ENCODE peak calls at places on chromosomes 2 and 18, in ten cellular contexts. P is K562, O is Panc1, A is suprapubic skin, S is sigmoid colon, M is stomach, I is transverse colon, L is GM23338, W is HCT116, V is prostate gland. N is an unnamed sample.

GRCh38 chr2:68742638-68743037 is 8.0 kb downstream of the ARHGAP25 start:
- DNase-seq in P (no peak), O (no peak), A (no peak), S (peak), M (no peak), I (no peak), L (no peak), W (no peak), V (no peak), N (no peak)

GRCh38 chr2:163314712-163315111 is 421.1 kb downstream of the FIGN start:
- DNase-seq in P (no peak), O (no peak), A (no peak), S (no peak), M (no peak), I (no peak), L (no peak), W (no peak), V (no peak), N (no peak)

GRCh38 chr2:45707034-45707433 is 55.6 kb downstream of the PRKCE start:
- DNase-seq in P (no peak), O (no peak), A (no peak), S (no peak), M (no peak), I (no peak), L (no peak), W (no peak), V (no peak), N (no peak)

GRCh38 chr2:190637331-190637734 is 11.6 kb upstream of the NAB1 start:
- DNase-seq in P (no peak), O (no peak), A (no peak), S (no peak), M (no peak), I (no peak), L (no peak), W (no peak), V (no peak), N (no peak)

GRCh38 chr18:24176727-24177416 is 38.0 kb downstream of the CABYR start:
- DNase-seq in P (peak), O (no peak), A (no peak), S (peak), M (peak), I (peak), L (peak), W (peak), V (peak), N (peak)

GRCh38 chr2:103155308-103155707 is 393.5 kb downstream of the TMEM182 start:
- DNase-seq in P (no peak), O (no peak), A (no peak), S (no peak), M (no peak), I (no peak), L (no peak), W (no peak), V (no peak), N (no peak)

GRCh38 chr2:112942654-112943002 is 31.7 kb downstream of the IL37 start:
- DNase-seq in P (no peak), O (no peak), A (no peak), S (no peak), M (no peak), I (no peak), L (no peak), W (no peak), V (no peak), N (no peak)

GRCh38 chr2:54088191-54088634 is 27.2 kb upstream of the ACYP2 start:
- DNase-seq in P (peak), O (no peak), A (no peak), S (no peak), M (no peak), I (no peak), L (no peak), W (no peak), V (no peak), N (no peak)

GRCh38 chr2:121266543-121267106 is 18.4 kb downstream of the TFCP2L1 start:
- DNase-seq in P (no peak), O (no peak), A (no peak), S (no peak), M (no peak), I (no peak), L (no peak), W (no peak), V (no peak), N (no peak)

GRCh38 chr2:54942373-54942772 is 107.9 kb downstream of the RTN4 start:
- DNase-seq in P (no peak), O (no peak), A (peak), S (no peak), M (no peak), I (no peak), L (no peak), W (no peak), V (no peak), N (no peak)

GRCh38 chr2:239220976-239221375 is 179.8 kb downstream of the HDAC4 start:
- DNase-seq in P (no peak), O (no peak), A (no peak), S (peak), M (peak), I (no peak), L (no peak), W (no peak), V (no peak), N (no peak)

GRCh38 chr18:59139615-59140286 is at the start of gene SEC11C:
- DNase-seq in P (peak), O (peak), A (peak), S (peak), M (peak), I (peak), L (peak), W (peak), V (peak), N (peak)

GRCh38 chr18:59141294-59142068 is 1.8 kb downstream of the SEC11C start:
- DNase-seq in P (no peak), O (no peak), A (no peak), S (no peak), M (no peak), I (no peak), L (no peak), W (no peak), V (peak), N (no peak)

GRCh38 chr18:59140287-59140885 is 702 bp downstream of the SEC11C start:
- DNase-seq in P (peak), O (no peak), A (no peak), S (peak), M (peak), I (peak), L (peak), W (no peak), V (peak), N (no peak)

GRCh38 chr18:59142274-59142673 is 2.6 kb downstream of the SEC11C start:
- DNase-seq in P (no peak), O (no peak), A (no peak), S (no peak), M (no peak), I (no peak), L (no peak), W (no peak), V (no peak), N (no peak)

DNA sequence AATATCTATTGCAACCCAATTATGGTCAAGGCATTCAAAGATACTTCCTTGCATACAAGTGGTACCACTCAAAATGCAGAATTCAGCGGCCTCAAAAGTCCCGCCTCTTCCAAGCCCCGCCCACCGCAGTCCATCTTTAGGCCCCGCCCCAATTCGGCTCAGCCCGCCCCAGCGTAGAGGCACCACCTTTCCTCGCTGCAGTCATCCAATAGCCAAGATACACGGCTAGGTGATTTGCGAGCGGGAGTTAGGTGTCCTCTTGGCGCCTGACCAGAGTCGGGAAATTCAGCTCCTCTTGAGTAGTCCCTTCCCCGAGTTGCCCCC is 431 bp upstream of the SEC11C start:
- DNase-seq in P (peak), O (no peak), A (peak), S (peak), M (peak), I (peak), L (peak), W (peak), V (peak), N (peak)
- TF ChIP-seq POLR2AphosphoS5 in P (no peak), O (no peak), A (no peak), S (no peak), M (no peak), I (no peak), L (peak), W (no peak), V (no peak), N (peak)

GRCh38 chr2:233355916-233356315 is 1.6 kb downstream of the DGKD start:
- DNase-seq in P (no peak), O (no peak), A (no peak), S (no peak), M (no peak), I (peak), L (no peak), W (no peak), V (no peak), N (no peak)

GRCh38 chr2:233359823-233360222 is 5.5 kb downstream of the DGKD start:
- DNase-seq in P (no peak), O (no peak), A (no peak), S (no peak), M (no peak), I (peak), L (no peak), W (no peak), V (no peak), N (no peak)

GRCh38 chr2:233356546-233357308 is 2.4 kb downstream of the DGKD start:
- DNase-seq in P (no peak), O (no peak), A (no peak), S (no peak), M (no peak), I (peak), L (no peak), W (no peak), V (no peak), N (no peak)

GRCh38 chr2:233358864-233359386 is 4.6 kb downstream of the DGKD start:
- DNase-seq in P (no peak), O (no peak), A (no peak), S (no peak), M (no peak), I (peak), L (no peak), W (no peak), V (no peak), N (no peak)

GRCh38 chr2:233358335-233358734 is 4.0 kb downstream of the DGKD start:
- DNase-seq in P (no peak), O (no peak), A (no peak), S (no peak), M (no peak), I (no peak), L (no peak), W (no peak), V (no peak), N (no peak)
- H3K4me3 ChIP-seq in P (no peak), O (no peak), A (no peak), S (no peak), M (no peak), I (no peak), L (no peak), W (no peak), V (no peak), N (peak)

GRCh38 chr2:33528551-33528950 is 52.1 kb downstream of the RASGRP3 start:
- DNase-seq in P (no peak), O (no peak), A (no peak), S (no peak), M (no peak), I (no peak), L (no peak), W (no peak), V (no peak), N (no peak)

GRCh38 chr2:33531345-33532059 is 55.1 kb downstream of the RASGRP3 start:
- DNase-seq in P (no peak), O (no peak), A (no peak), S (no peak), M (no peak), I (no peak), L (no peak), W (no peak), V (no peak), N (no peak)

GRCh38 chr2:33532146-33532545 is 55.7 kb downstream of the RASGRP3 start:
- DNase-seq in P (no peak), O (no peak), A (no peak), S (no peak), M (no peak), I (no peak), L (no peak), W (no peak), V (no peak), N (no peak)

GRCh38 chr2:33530614-33531344 is 54.3 kb downstream of the RASGRP3 start:
- DNase-seq in P (no peak), O (no peak), A (no peak), S (no peak), M (no peak), I (no peak), L (no peak), W (no peak), V (no peak), N (no peak)

GRCh38 chr2:33529771-33530481 is 53.5 kb downstream of the RASGRP3 start:
- DNase-seq in P (peak), O (no peak), A (no peak), S (no peak), M (no peak), I (no peak), L (peak), W (no peak), V (no peak), N (no peak)
- TF ChIP-seq POLR2AphosphoS5 in P (no peak), O (no peak), A (no peak), S (no peak), M (peak), I (no peak), L (no peak), W (no peak), V (no peak), N (no peak)

DNA sequence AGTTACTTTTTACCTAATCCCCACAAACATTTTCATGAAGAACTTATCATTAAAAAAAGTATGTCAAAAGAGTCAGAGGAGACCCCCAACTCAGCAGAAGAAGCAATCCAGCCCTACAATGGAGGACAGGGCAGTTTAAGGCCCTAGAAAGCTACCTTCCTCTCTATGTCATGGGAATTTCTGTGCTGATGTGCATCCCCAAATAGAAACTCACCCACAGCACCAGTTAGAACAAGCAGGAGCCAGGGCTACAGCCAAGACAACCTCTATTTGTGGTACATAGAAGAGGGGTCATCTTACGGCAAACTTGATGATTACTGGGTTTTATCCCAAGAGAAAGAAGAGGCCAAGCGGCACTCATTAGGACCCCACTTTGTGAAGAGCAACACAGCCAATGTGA is 160.9 kb upstream of the CCDC150 start:
- DNase-seq in P (no peak), O (no peak), A (no peak), S (no peak), M (no peak), I (no peak), L (no peak), W (no peak), V (no peak), N (no peak)
- H3K4me3 ChIP-seq in P (no peak), O (no peak), A (no peak), S (no peak), M (no peak), I (no peak), L (no peak), W (no peak), V (no peak), N (no peak)

N was measured in SK-N-MC.